ENCODE peak calls at places on chromosomes 13 and 19, in nine cellular contexts. X is neural crest cell; L is activated CD4-positive, alpha-beta T cell treated with anti-CD3 and anti-CD28 coated beads, Interleukin-2, amount 50 U/mL, for 1 hour; H is GM23338; M is uterus; O is BJ; N is activated CD8-positive, alpha-beta T cell treated with anti-CD3 and anti-CD28 coated beads for 36 hours; K is astrocyte of the hippocampus; Q is caudate nucleus. B is an unnamed sample.

GRCh38 chr13:106151056-106151699 is 384.3 kb downstream of the EFNB2 start:
- DNase-seq in X (no peak), L (no peak), H (peak; percentile 51), M (no peak), O (peak; percentile 74), N (no peak), K (peak; percentile 97), Q (no peak), B (no peak)

GRCh38 chr13:78121459-78122348 is 203.1 kb upstream of the EDNRB start:
- DNase-seq in X (peak; percentile 50), L (peak; percentile 8), H (peak; percentile 88), M (peak; percentile 21), O (no peak), N (peak; percentile 63), K (peak; percentile 77), Q (no peak), B (peak; percentile 42)

GRCh38 chr19:12137541-12137940 is 2.6 kb downstream of the ZNF20 start:
- DNase-seq in X (no peak), L (peak; percentile 20), H (peak; percentile 73), M (no peak), O (no peak), N (peak; percentile 54), K (no peak), Q (no peak), B (no peak)

GRCh38 chr19:33819875-33820781 is 23.5 kb downstream of the KCTD15 start:
- DNase-seq in X (peak; percentile 48), L (peak; percentile 47), H (peak; percentile 84), M (peak; percentile 78), O (peak; percentile 25), N (peak; percentile 76), K (peak; percentile 82), Q (peak; percentile 11), B (peak; percentile 10)

GRCh38 chr13:66994498-66995365 is 235.4 kb downstream of the PCDH9 start:
- DNase-seq in X (no peak), L (no peak), H (no peak), M (no peak), O (no peak), N (no peak), K (no peak), Q (no peak), B (no peak)

GRCh38 chr19:16155128-16155527 is 11.6 kb downstream of the HSH2D start:
- DNase-seq in X (no peak), L (no peak), H (no peak), M (no peak), O (no peak), N (no peak), K (no peak), Q (no peak), B (no peak)

GRCh38 chr19:5143471-5144411 is 174.8 kb downstream of the KDM4B start:
- DNase-seq in X (no peak), L (no peak), H (no peak), M (no peak), O (no peak), N (peak; percentile 57), K (no peak), Q (no peak), B (no peak)

GRCh38 chr13:19991531-19991930 is 33.0 kb downstream of the ZMYM2 start:
- DNase-seq in X (no peak), L (no peak), H (no peak), M (no peak), O (no peak), N (no peak), K (no peak), Q (no peak), B (no peak)

B was measured in dorsolateral prefrontal cortex.